ENCODE peak calls at places on chromosomes 3 and 15, in five cellular contexts. One of them, this sample, is unnamed.

GRCh38 chr3:12870942-12871341 is 29.6 kb upstream of the RPL32 start:
- DNase-seq in HTR-8/SVneo: no peak
- DNase-seq in breast epithelium: no peak
- DNase-seq in ecto neural progenitor cell: no peak
- DNase-seq in gastrocnemius medialis: no peak
- DNase-seq in this sample: no peak

GRCh38 chr3:194407423-194407822 is 8.4 kb upstream of the GP5 start:
- DNase-seq in breast epithelium: no peak
- DNase-seq in HTR-8/SVneo: no peak
- DNase-seq in gastrocnemius medialis: no peak
- DNase-seq in ecto neural progenitor cell: no peak
- DNase-seq in this sample: peak

GRCh38 chr3:157065201-157065600 is 94.7 kb downstream of the CCNL1 start:
- DNase-seq in ecto neural progenitor cell: no peak
- DNase-seq in breast epithelium: no peak
- DNase-seq in gastrocnemius medialis: no peak
- DNase-seq in HTR-8/SVneo: no peak
- DNase-seq in this sample: no peak

GRCh38 chr15:77295446-77295845 is 124.5 kb downstream of the PEAK1 start:
- DNase-seq in breast epithelium: no peak
- DNase-seq in gastrocnemius medialis: no peak
- DNase-seq in HTR-8/SVneo: no peak
- DNase-seq in ecto neural progenitor cell: no peak
- DNase-seq in this sample: no peak

GRCh38 chr3:139202226-139202958 is 141.4 kb upstream of the MRPS22 start:
- DNase-seq in HTR-8/SVneo: peak
- DNase-seq in breast epithelium: no peak
- DNase-seq in gastrocnemius medialis: no peak
- DNase-seq in ecto neural progenitor cell: peak
- DNase-seq in this sample: no peak

GRCh38 chr3:160478338-160478737 is 28.8 kb upstream of the TRIM59 start:
- DNase-seq in HTR-8/SVneo: no peak
- DNase-seq in breast epithelium: no peak
- DNase-seq in ecto neural progenitor cell: no peak
- DNase-seq in gastrocnemius medialis: no peak
- DNase-seq in this sample: no peak

GRCh38 chr15:59792359-59792758 is 103.2 kb upstream of the BNIP2 start:
- DNase-seq in HTR-8/SVneo: no peak
- DNase-seq in gastrocnemius medialis: no peak
- DNase-seq in breast epithelium: no peak
- DNase-seq in ecto neural progenitor cell: no peak
- DNase-seq in this sample: no peak

GRCh38 chr3:10697918-10698317 is 118.1 kb upstream of the SLC6A11 start:
- DNase-seq in ecto neural progenitor cell: no peak
- DNase-seq in breast epithelium: no peak
- DNase-seq in HTR-8/SVneo: no peak
- DNase-seq in gastrocnemius medialis: no peak
- DNase-seq in this sample: no peak

GRCh38 chr3:19645093-19645492 is 288.9 kb downstream of the EFHB start:
- DNase-seq in breast epithelium: no peak
- DNase-seq in gastrocnemius medialis: no peak
- DNase-seq in HTR-8/SVneo: no peak
- DNase-seq in ecto neural progenitor cell: no peak
- DNase-seq in this sample: no peak

GRCh38 chr3:175207361-175207760 is 348.2 kb downstream of the NAALADL2 start:
- DNase-seq in ecto neural progenitor cell: no peak
- DNase-seq in breast epithelium: no peak
- DNase-seq in gastrocnemius medialis: no peak
- DNase-seq in HTR-8/SVneo: no peak
- DNase-seq in this sample: no peak

GRCh38 chr3:44762170-44762677 is 630 bp downstream of the KIF15 start:
- DNase-seq in breast epithelium: no peak
- DNase-seq in ecto neural progenitor cell: no peak
- DNase-seq in gastrocnemius medialis: no peak
- DNase-seq in HTR-8/SVneo: no peak
- DNase-seq in this sample: no peak

GRCh38 chr15:39888809-39889208 is 31.3 kb downstream of the GPR176 start:
- DNase-seq in breast epithelium: no peak
- DNase-seq in HTR-8/SVneo: no peak
- DNase-seq in gastrocnemius medialis: no peak
- DNase-seq in ecto neural progenitor cell: no peak
- DNase-seq in this sample: no peak

GRCh38 chr3:169836942-169837275 is 24.2 kb upstream of the LRRC34 start:
- DNase-seq in gastrocnemius medialis: no peak
- DNase-seq in breast epithelium: no peak
- DNase-seq in HTR-8/SVneo: no peak
- DNase-seq in ecto neural progenitor cell: no peak
- DNase-seq in this sample: no peak

GRCh38 chr3:188595890-188596376 is 442.0 kb downstream of the LPP start:
- DNase-seq in breast epithelium: no peak
- DNase-seq in ecto neural progenitor cell: no peak
- DNase-seq in HTR-8/SVneo: no peak
- DNase-seq in gastrocnemius medialis: no peak
- DNase-seq in this sample: no peak

GRCh38 chr3:66464512-66464894 is 36.3 kb downstream of the LRIG1 start:
- DNase-seq in gastrocnemius medialis: no peak
- DNase-seq in ecto neural progenitor cell: no peak
- DNase-seq in breast epithelium: no peak
- DNase-seq in HTR-8/SVneo: no peak
- DNase-seq in this sample: no peak

GRCh38 chr15:39551476-39551875 is 29.4 kb upstream of the THBS1 start:
- DNase-seq in HTR-8/SVneo: no peak
- DNase-seq in breast epithelium: no peak
- DNase-seq in ecto neural progenitor cell: no peak
- DNase-seq in gastrocnemius medialis: no peak
- DNase-seq in this sample: no peak

GRCh38 chr3:167605871-167606270 is 47.9 kb downstream of the WDR49 start:
- DNase-seq in gastrocnemius medialis: no peak
- DNase-seq in breast epithelium: no peak
- DNase-seq in HTR-8/SVneo: no peak
- DNase-seq in ecto neural progenitor cell: no peak
- DNase-seq in this sample: no peak

GRCh38 chr3:139222100-139222657 is 121.6 kb upstream of the MRPS22 start:
- DNase-seq in ecto neural progenitor cell: no peak
- DNase-seq in HTR-8/SVneo: no peak
- DNase-seq in gastrocnemius medialis: no peak
- DNase-seq in breast epithelium: no peak
- DNase-seq in this sample: no peak

GRCh38 chr3:160796813-160797164 is 40.8 kb downstream of the PPM1L start:
- DNase-seq in ecto neural progenitor cell: no peak
- DNase-seq in gastrocnemius medialis: peak
- DNase-seq in HTR-8/SVneo: no peak
- DNase-seq in breast epithelium: no peak
- DNase-seq in this sample: no peak

GRCh38 chr3:138849541-138849940 is 14.8 kb upstream of the PIK3CB start:
- DNase-seq in ecto neural progenitor cell: no peak
- DNase-seq in HTR-8/SVneo: no peak
- DNase-seq in breast epithelium: no peak
- DNase-seq in gastrocnemius medialis: no peak
- DNase-seq in this sample: no peak

GRCh38 chr3:126666600-126667528 is 11.9 kb upstream of the TXNRD3 start:
- DNase-seq in ecto neural progenitor cell: no peak
- DNase-seq in breast epithelium: no peak
- DNase-seq in HTR-8/SVneo: no peak
- DNase-seq in gastrocnemius medialis: no peak
- DNase-seq in this sample: no peak

GRCh38 chr3:105233056-105233455 is 133.7 kb upstream of the ALCAM start:
- DNase-seq in HTR-8/SVneo: no peak
- DNase-seq in breast epithelium: no peak
- DNase-seq in ecto neural progenitor cell: no peak
- DNase-seq in gastrocnemius medialis: no peak
- DNase-seq in this sample: no peak

GRCh38 chr15:89900849-89901248 is 7.1 kb upstream of the AP3S2 start:
- DNase-seq in breast epithelium: no peak
- DNase-seq in gastrocnemius medialis: no peak
- DNase-seq in ecto neural progenitor cell: no peak
- DNase-seq in HTR-8/SVneo: no peak
- DNase-seq in this sample: no peak

GRCh38 chr15:81113861-81114261 is 20.2 kb upstream of the CFAP161 start:
- DNase-seq in ecto neural progenitor cell: no peak
- DNase-seq in HTR-8/SVneo: no peak
- DNase-seq in breast epithelium: no peak
- DNase-seq in gastrocnemius medialis: no peak
- DNase-seq in this sample: no peak

GRCh38 chr3:32340039-32340438 is 51.6 kb upstream of the CMTM7 start:
- DNase-seq in HTR-8/SVneo: peak
- DNase-seq in gastrocnemius medialis: no peak
- DNase-seq in ecto neural progenitor cell: no peak
- DNase-seq in breast epithelium: no peak
- DNase-seq in this sample: peak

This sample was measured in adrenal gland.